ENCODE peak calls at places on chromosomes 11 and 22, in eight cellular contexts. One of them, this sample, is unnamed.

GRCh38 chr11:117842131-117842941 is 17.8 kb upstream of the FXYD2 start:
- DNase-seq in NCI-H2081: no peak
- DNase-seq in brain microvascular endothelial cell: no peak
- DNase-seq in epithelial cell of esophagus: peak
- DNase-seq in activated CD4-positive, alpha-beta T cell treated with anti-CD3 and anti-CD28 coated beads for 36 hours: no peak
- DNase-seq in osteoblast: no peak
- DNase-seq in heart left ventricle: peak
- DNase-seq in fibroblast of villous mesenchyme: no peak
- DNase-seq in this sample: peak

GRCh38 chr11:64643258-64643881 is 52.4 kb downstream of the SLC22A12 start:
- DNase-seq in epithelial cell of esophagus: no peak
- DNase-seq in activated CD4-positive, alpha-beta T cell treated with anti-CD3 and anti-CD28 coated beads for 36 hours: no peak
- DNase-seq in fibroblast of villous mesenchyme: no peak
- DNase-seq in brain microvascular endothelial cell: no peak
- DNase-seq in NCI-H2081: no peak
- DNase-seq in heart left ventricle: no peak
- DNase-seq in osteoblast: peak
- DNase-seq in this sample: no peak

GRCh38 chr11:69013009-69013951 is at the start of gene MRGPRF:
- DNase-seq in osteoblast: peak
- DNase-seq in NCI-H2081: no peak
- DNase-seq in heart left ventricle: peak
- DNase-seq in activated CD4-positive, alpha-beta T cell treated with anti-CD3 and anti-CD28 coated beads for 36 hours: peak
- DNase-seq in fibroblast of villous mesenchyme: peak
- DNase-seq in brain microvascular endothelial cell: peak
- DNase-seq in epithelial cell of esophagus: no peak
- DNase-seq in this sample: no peak

GRCh38 chr11:134679592-134679991 is 267.6 kb upstream of the B3GAT1 start:
- DNase-seq in brain microvascular endothelial cell: no peak
- DNase-seq in heart left ventricle: no peak
- DNase-seq in osteoblast: no peak
- DNase-seq in epithelial cell of esophagus: no peak
- DNase-seq in activated CD4-positive, alpha-beta T cell treated with anti-CD3 and anti-CD28 coated beads for 36 hours: no peak
- DNase-seq in NCI-H2081: no peak
- DNase-seq in fibroblast of villous mesenchyme: no peak
- DNase-seq in this sample: no peak

GRCh38 chr11:125945011-125945796 is 640 bp upstream of the VSIG10L2 start:
- DNase-seq in NCI-H2081: no peak
- DNase-seq in epithelial cell of esophagus: no peak
- DNase-seq in brain microvascular endothelial cell: no peak
- DNase-seq in heart left ventricle: no peak
- DNase-seq in osteoblast: peak
- DNase-seq in activated CD4-positive, alpha-beta T cell treated with anti-CD3 and anti-CD28 coated beads for 36 hours: no peak
- DNase-seq in fibroblast of villous mesenchyme: no peak
- DNase-seq in this sample: no peak

GRCh38 chr11:71129624-71130023 is 122.8 kb downstream of the SHANK2 start:
- DNase-seq in heart left ventricle: no peak
- DNase-seq in activated CD4-positive, alpha-beta T cell treated with anti-CD3 and anti-CD28 coated beads for 36 hours: no peak
- DNase-seq in fibroblast of villous mesenchyme: peak
- DNase-seq in osteoblast: peak
- DNase-seq in epithelial cell of esophagus: peak
- DNase-seq in brain microvascular endothelial cell: no peak
- DNase-seq in NCI-H2081: no peak
- DNase-seq in this sample: peak

GRCh38 chr22:42553475-42554361 is at the start of gene SERHL2:
- DNase-seq in fibroblast of villous mesenchyme: peak
- DNase-seq in activated CD4-positive, alpha-beta T cell treated with anti-CD3 and anti-CD28 coated beads for 36 hours: peak
- DNase-seq in heart left ventricle: peak
- DNase-seq in NCI-H2081: peak
- DNase-seq in brain microvascular endothelial cell: peak
- DNase-seq in epithelial cell of esophagus: peak
- DNase-seq in osteoblast: peak
- DNase-seq in this sample: peak

GRCh38 chr11:59106363-59107336 is at the start of gene FAM111B:
- DNase-seq in activated CD4-positive, alpha-beta T cell treated with anti-CD3 and anti-CD28 coated beads for 36 hours: peak
- DNase-seq in heart left ventricle: peak
- DNase-seq in fibroblast of villous mesenchyme: peak
- DNase-seq in NCI-H2081: peak
- DNase-seq in osteoblast: peak
- DNase-seq in epithelial cell of esophagus: peak
- DNase-seq in brain microvascular endothelial cell: peak
- DNase-seq in this sample: peak

GRCh38 chr11:33017478-33017877 is 1.8 kb downstream of the DEPDC7 start:
- DNase-seq in heart left ventricle: no peak
- DNase-seq in activated CD4-positive, alpha-beta T cell treated with anti-CD3 and anti-CD28 coated beads for 36 hours: no peak
- DNase-seq in epithelial cell of esophagus: no peak
- DNase-seq in osteoblast: peak
- DNase-seq in fibroblast of villous mesenchyme: no peak
- DNase-seq in NCI-H2081: no peak
- DNase-seq in brain microvascular endothelial cell: no peak
- DNase-seq in this sample: no peak

GRCh38 chr11:47886096-47886495 is 37.9 kb upstream of the NUP160 start:
- DNase-seq in osteoblast: peak
- DNase-seq in heart left ventricle: no peak
- DNase-seq in epithelial cell of esophagus: peak
- DNase-seq in NCI-H2081: no peak
- DNase-seq in brain microvascular endothelial cell: peak
- DNase-seq in activated CD4-positive, alpha-beta T cell treated with anti-CD3 and anti-CD28 coated beads for 36 hours: peak
- DNase-seq in fibroblast of villous mesenchyme: peak
- DNase-seq in this sample: no peak

GRCh38 chr22:49929553-49929979 is 11.1 kb downstream of the CRELD2 start:
- DNase-seq in activated CD4-positive, alpha-beta T cell treated with anti-CD3 and anti-CD28 coated beads for 36 hours: peak
- DNase-seq in fibroblast of villous mesenchyme: peak
- DNase-seq in heart left ventricle: no peak
- DNase-seq in NCI-H2081: peak
- DNase-seq in brain microvascular endothelial cell: no peak
- DNase-seq in epithelial cell of esophagus: peak
- DNase-seq in osteoblast: peak
- DNase-seq in this sample: peak

GRCh38 chr11:4181780-4182721 is 87.5 kb downstream of the RRM1 start:
- DNase-seq in heart left ventricle: peak
- DNase-seq in NCI-H2081: peak
- DNase-seq in brain microvascular endothelial cell: peak
- DNase-seq in epithelial cell of esophagus: peak
- DNase-seq in osteoblast: peak
- DNase-seq in activated CD4-positive, alpha-beta T cell treated with anti-CD3 and anti-CD28 coated beads for 36 hours: peak
- DNase-seq in fibroblast of villous mesenchyme: peak
- DNase-seq in this sample: peak

GRCh38 chr11:91731051-91731450 is 493.6 kb upstream of the FAT3 start:
- DNase-seq in NCI-H2081: no peak
- DNase-seq in activated CD4-positive, alpha-beta T cell treated with anti-CD3 and anti-CD28 coated beads for 36 hours: no peak
- DNase-seq in brain microvascular endothelial cell: no peak
- DNase-seq in fibroblast of villous mesenchyme: no peak
- DNase-seq in osteoblast: no peak
- DNase-seq in epithelial cell of esophagus: no peak
- DNase-seq in heart left ventricle: no peak
- DNase-seq in this sample: no peak

GRCh38 chr11:72589802-72590761 is 84.1 kb downstream of the PDE2A start:
- DNase-seq in osteoblast: no peak
- DNase-seq in NCI-H2081: no peak
- DNase-seq in heart left ventricle: peak
- DNase-seq in epithelial cell of esophagus: peak
- DNase-seq in activated CD4-positive, alpha-beta T cell treated with anti-CD3 and anti-CD28 coated beads for 36 hours: peak
- DNase-seq in brain microvascular endothelial cell: no peak
- DNase-seq in fibroblast of villous mesenchyme: no peak
- DNase-seq in this sample: peak

GRCh38 chr22:32558681-32559355 is 84.2 kb downstream of the FBXO7 start:
- DNase-seq in heart left ventricle: peak
- DNase-seq in fibroblast of villous mesenchyme: peak
- DNase-seq in osteoblast: peak
- DNase-seq in activated CD4-positive, alpha-beta T cell treated with anti-CD3 and anti-CD28 coated beads for 36 hours: peak
- DNase-seq in NCI-H2081: no peak
- DNase-seq in brain microvascular endothelial cell: peak
- DNase-seq in epithelial cell of esophagus: peak
- DNase-seq in this sample: peak

GRCh38 chr11:28879869-28880268 is 771.7 kb downstream of the METTL15 start:
- DNase-seq in heart left ventricle: no peak
- DNase-seq in epithelial cell of esophagus: no peak
- DNase-seq in osteoblast: no peak
- DNase-seq in NCI-H2081: no peak
- DNase-seq in brain microvascular endothelial cell: no peak
- DNase-seq in activated CD4-positive, alpha-beta T cell treated with anti-CD3 and anti-CD28 coated beads for 36 hours: no peak
- DNase-seq in fibroblast of villous mesenchyme: no peak
- DNase-seq in this sample: no peak

GRCh38 chr22:20027966-20028854 is 7.3 kb downstream of the TANGO2 start:
- DNase-seq in epithelial cell of esophagus: peak
- DNase-seq in fibroblast of villous mesenchyme: peak
- DNase-seq in activated CD4-positive, alpha-beta T cell treated with anti-CD3 and anti-CD28 coated beads for 36 hours: peak
- DNase-seq in NCI-H2081: no peak
- DNase-seq in brain microvascular endothelial cell: peak
- DNase-seq in heart left ventricle: no peak
- DNase-seq in osteoblast: no peak
- DNase-seq in this sample: peak

GRCh38 chr11:73406131-73406530 is 29.9 kb downstream of the RELT start:
- DNase-seq in activated CD4-positive, alpha-beta T cell treated with anti-CD3 and anti-CD28 coated beads for 36 hours: no peak
- DNase-seq in epithelial cell of esophagus: no peak
- DNase-seq in NCI-H2081: no peak
- DNase-seq in fibroblast of villous mesenchyme: no peak
- DNase-seq in brain microvascular endothelial cell: no peak
- DNase-seq in osteoblast: peak
- DNase-seq in heart left ventricle: no peak
- DNase-seq in this sample: no peak

GRCh38 chr11:44632466-44633123 is 67.1 kb downstream of the CD82 start:
- DNase-seq in fibroblast of villous mesenchyme: peak
- DNase-seq in heart left ventricle: peak
- DNase-seq in osteoblast: peak
- DNase-seq in activated CD4-positive, alpha-beta T cell treated with anti-CD3 and anti-CD28 coated beads for 36 hours: peak
- DNase-seq in NCI-H2081: no peak
- DNase-seq in epithelial cell of esophagus: peak
- DNase-seq in brain microvascular endothelial cell: peak
- DNase-seq in this sample: peak

GRCh38 chr11:10348650-10349280 is 43.9 kb downstream of the ADM start:
- DNase-seq in fibroblast of villous mesenchyme: peak
- DNase-seq in epithelial cell of esophagus: peak
- DNase-seq in activated CD4-positive, alpha-beta T cell treated with anti-CD3 and anti-CD28 coated beads for 36 hours: no peak
- DNase-seq in osteoblast: no peak
- DNase-seq in heart left ventricle: no peak
- DNase-seq in NCI-H2081: no peak
- DNase-seq in brain microvascular endothelial cell: no peak
- DNase-seq in this sample: peak

GRCh38 chr22:46726066-46726985 is 11.7 kb downstream of the CERK start:
- DNase-seq in activated CD4-positive, alpha-beta T cell treated with anti-CD3 and anti-CD28 coated beads for 36 hours: no peak
- DNase-seq in osteoblast: peak
- DNase-seq in heart left ventricle: peak
- DNase-seq in epithelial cell of esophagus: no peak
- DNase-seq in NCI-H2081: peak
- DNase-seq in brain microvascular endothelial cell: no peak
- DNase-seq in fibroblast of villous mesenchyme: peak
- DNase-seq in this sample: no peak

GRCh38 chr22:41857160-41857859 is 24.4 kb downstream of the SREBF2 start:
- DNase-seq in activated CD4-positive, alpha-beta T cell treated with anti-CD3 and anti-CD28 coated beads for 36 hours: peak
- DNase-seq in NCI-H2081: no peak
- DNase-seq in heart left ventricle: no peak
- DNase-seq in fibroblast of villous mesenchyme: peak
- DNase-seq in brain microvascular endothelial cell: peak
- DNase-seq in osteoblast: peak
- DNase-seq in epithelial cell of esophagus: peak
- DNase-seq in this sample: peak

GRCh38 chr22:46604306-46604690 is 15.9 kb upstream of the GRAMD4 start:
- DNase-seq in fibroblast of villous mesenchyme: peak
- DNase-seq in osteoblast: peak
- DNase-seq in epithelial cell of esophagus: no peak
- DNase-seq in NCI-H2081: no peak
- DNase-seq in activated CD4-positive, alpha-beta T cell treated with anti-CD3 and anti-CD28 coated beads for 36 hours: peak
- DNase-seq in heart left ventricle: no peak
- DNase-seq in brain microvascular endothelial cell: peak
- DNase-seq in this sample: no peak

GRCh38 chr11:133403900-133404299 is 128.4 kb downstream of the OPCML start:
- DNase-seq in epithelial cell of esophagus: peak
- DNase-seq in brain microvascular endothelial cell: no peak
- DNase-seq in activated CD4-positive, alpha-beta T cell treated with anti-CD3 and anti-CD28 coated beads for 36 hours: peak
- DNase-seq in fibroblast of villous mesenchyme: no peak
- DNase-seq in heart left ventricle: no peak
- DNase-seq in osteoblast: no peak
- DNase-seq in NCI-H2081: no peak
- DNase-seq in this sample: no peak

GRCh38 chr22:50306753-50307749 is at the start of gene PLXNB2:
- DNase-seq in activated CD4-positive, alpha-beta T cell treated with anti-CD3 and anti-CD28 coated beads for 36 hours: peak
- DNase-seq in epithelial cell of esophagus: peak
- DNase-seq in brain microvascular endothelial cell: peak
- DNase-seq in heart left ventricle: peak
- DNase-seq in fibroblast of villous mesenchyme: peak
- DNase-seq in osteoblast: peak
- DNase-seq in NCI-H2081: peak
- DNase-seq in this sample: peak

GRCh38 chr11:45722144-45722543 is 56.7 kb upstream of the CHST1 start:
- DNase-seq in osteoblast: no peak
- DNase-seq in NCI-H2081: no peak
- DNase-seq in activated CD4-positive, alpha-beta T cell treated with anti-CD3 and anti-CD28 coated beads for 36 hours: no peak
- DNase-seq in heart left ventricle: no peak
- DNase-seq in fibroblast of villous mesenchyme: no peak
- DNase-seq in brain microvascular endothelial cell: no peak
- DNase-seq in epithelial cell of esophagus: no peak
- DNase-seq in this sample: no peak

GRCh38 chr11:33891714-33892327 is at the start of gene LMO2:
- DNase-seq in osteoblast: no peak
- DNase-seq in epithelial cell of esophagus: peak
- DNase-seq in NCI-H2081: peak
- DNase-seq in activated CD4-positive, alpha-beta T cell treated with anti-CD3 and anti-CD28 coated beads for 36 hours: no peak
- DNase-seq in heart left ventricle: no peak
- DNase-seq in brain microvascular endothelial cell: no peak
- DNase-seq in fibroblast of villous mesenchyme: no peak
- DNase-seq in this sample: no peak

This sample was measured in MCF 10A.